ENCODE peak calls at places on chromosomes 2 and 18, in ten cellular contexts. D is IMR-90; Y is colonic mucosa; N is pancreas; L is body of pancreas; O is heart left ventricle; M is HCT116; R is CD8-positive, alpha-beta T cell; U is Panc1; K is A549. G is an unnamed sample. For H3K9me3, the result is how much of the 10 kb centered on the place peaks cover.

GRCh38 chr2:190382851-190383250 is 25.3 kb upstream of the MFSD6 start:
- DNase-seq in D (peak), Y (peak), N (no peak), L (peak), O (no peak), M (peak), R (no peak), U (peak), K (peak), G (peak)

GRCh38 chr2:47682231-47682749 is 100.7 kb upstream of the MSH6 start:
- DNase-seq in D (no peak), Y (no peak), N (no peak), L (no peak), O (no peak), M (no peak), R (no peak), U (no peak), K (no peak), G (no peak)

GRCh38 chr2:238498188-238498587 is 71.5 kb downstream of the ASB1 start:
- DNase-seq in D (no peak), Y (peak), N (no peak), L (no peak), O (peak), M (no peak), R (no peak), U (no peak), K (no peak), G (no peak)

GRCh38 chr2:46568212-46569009 is 89.0 kb downstream of the TMEM247 start:
- DNase-seq in D (no peak), Y (no peak), N (no peak), L (no peak), O (no peak), M (no peak), R (no peak), U (no peak), K (no peak), G (no peak)

GRCh38 chr2:107337209-107337898 is 451.4 kb upstream of the ST6GAL2 start:
- DNase-seq in D (no peak), Y (no peak), N (no peak), L (peak), O (no peak), M (no peak), R (no peak), U (no peak), K (no peak), G (no peak)

GRCh38 chr2:121366040-121366439 is 81.0 kb upstream of the TFCP2L1 start:
- DNase-seq in D (no peak), Y (no peak), N (no peak), L (no peak), O (no peak), M (no peak), R (no peak), U (no peak), K (no peak), G (no peak)

GRCh38 chr2:68689553-68690537 is 44.8 kb upstream of the ARHGAP25 start:
- DNase-seq in D (no peak), Y (no peak), N (no peak), L (no peak), O (no peak), M (no peak), R (no peak), U (no peak), K (no peak), G (no peak)

GRCh38 chr18:13587937-13588336 is 138.4 kb downstream of the FAM210A start:
- DNase-seq in D (no peak), Y (no peak), N (no peak), L (no peak), O (no peak), M (no peak), R (no peak), U (no peak), K (no peak), G (no peak)

GRCh38 chr2:108904680-108905079 is 84.3 kb downstream of the EDAR start:
- DNase-seq in D (no peak), Y (peak), N (no peak), L (no peak), O (no peak), M (no peak), R (no peak), U (no peak), K (no peak), G (no peak)

GRCh38 chr2:102891261-102891660 is 129.4 kb downstream of the TMEM182 start:
- DNase-seq in D (no peak), Y (no peak), N (no peak), L (no peak), O (no peak), M (no peak), R (no peak), U (no peak), K (no peak), G (peak)

GRCh38 chr2:99662761-99663341 is 173.0 kb upstream of the REV1 start:
- DNase-seq in D (peak), Y (no peak), N (no peak), L (peak), O (no peak), M (no peak), R (no peak), U (no peak), K (no peak), G (peak)

GRCh38 chr18:3891245-3891644 is 441.3 kb downstream of the TGIF1 start:
- DNase-seq in D (no peak), Y (no peak), N (no peak), L (no peak), O (no peak), M (no peak), R (no peak), U (no peak), K (no peak), G (no peak)

GRCh38 chr18:75480487-75480886 is 53.0 kb upstream of the SMIM21 start:
- DNase-seq in D (no peak), Y (no peak), N (no peak), L (no peak), O (no peak), M (no peak), R (no peak), U (no peak), K (no peak), G (no peak)

GRCh38 chr2:152418688-152419087 is 83.7 kb downstream of the FMNL2 start:
- DNase-seq in D (peak), Y (no peak), N (no peak), L (peak), O (no peak), M (no peak), R (no peak), U (no peak), K (no peak), G (no peak)

GRCh38 chr2:42249887-42250286 is 80.7 kb downstream of the EML4 start:
- DNase-seq in D (no peak), Y (peak), N (peak), L (peak), O (no peak), M (no peak), R (no peak), U (no peak), K (no peak), G (peak)

GRCh38 chr2:9638532-9638931 is 7.7 kb upstream of the YWHAQ start:
- DNase-seq in D (peak), Y (peak), N (peak), L (peak), O (peak), M (peak), R (no peak), U (peak), K (peak), G (peak)

GRCh38 chr2:122098301-122098700 is 342.9 kb downstream of the TSN start:
- DNase-seq in D (no peak), Y (no peak), N (no peak), L (no peak), O (no peak), M (no peak), R (no peak), U (no peak), K (no peak), G (no peak)

GRCh38 chr2:231227309-231228162 is 29.1 kb downstream of the ARMC9 start:
- DNase-seq in D (peak), Y (peak), N (peak), L (peak), O (no peak), M (peak), R (peak), U (peak), K (peak), G (peak)

GRCh38 chr2:29084561-29084960 is 10.2 kb upstream of the PCARE start:
- DNase-seq in D (no peak), Y (no peak), N (no peak), L (no peak), O (no peak), M (no peak), R (no peak), U (no peak), K (no peak), G (no peak)

GRCh38 chr2:186423481-186423880 is 62.6 kb upstream of the ZC3H15 start:
- DNase-seq in D (no peak), Y (no peak), N (no peak), L (no peak), O (no peak), M (no peak), R (no peak), U (no peak), K (no peak), G (no peak)

GRCh38 chr2:95316466-95317122 is 19.4 kb downstream of the KCNIP3 start:
- DNase-seq in D (peak), Y (no peak), N (no peak), L (no peak), O (peak), M (no peak), R (no peak), U (no peak), K (no peak), G (no peak)

GRCh38 chr2:61421611-61422010 is 49.3 kb downstream of the USP34 start:
- DNase-seq in D (peak), Y (no peak), N (no peak), L (no peak), O (no peak), M (no peak), R (no peak), U (no peak), K (no peak), G (no peak)

GRCh38 chr2:28356095-28356911 is 36.4 kb upstream of the FOSL2 start:
- DNase-seq in D (peak), Y (peak), N (peak), L (peak), O (peak), M (no peak), R (no peak), U (no peak), K (peak), G (peak)

GRCh38 chr18:29434650-29435049 is 1257.7 kb upstream of the CDH2 start:
- DNase-seq in D (no peak), Y (no peak), N (no peak), L (no peak), O (no peak), M (no peak), R (no peak), U (no peak), K (no peak), G (no peak)

GRCh38 chr2:75146903-75147332 is 52.4 kb downstream of the TACR1 start:
- DNase-seq in D (peak), Y (no peak), N (no peak), L (no peak), O (no peak), M (no peak), R (no peak), U (no peak), K (peak), G (peak)

GRCh38 chr2:38572167-38572566 is 30.6 kb downstream of the HNRNPLL start:
- DNase-seq in D (peak), Y (no peak), N (peak), L (peak), O (no peak), M (no peak), R (no peak), U (no peak), K (no peak), G (no peak)

GRCh38 chr2:136075466-136075865 is 42.5 kb downstream of the CXCR4 start:
- DNase-seq in D (no peak), Y (no peak), N (no peak), L (no peak), O (no peak), M (no peak), R (no peak), U (no peak), K (no peak), G (peak)

GRCh38 chr2:85326946-85327756 is 638 bp downstream of the TGOLN2 start:
- DNase-seq in D (peak), Y (peak), N (peak), L (peak), O (peak), M (no peak), R (peak), U (no peak), K (peak), G (peak)

GRCh38 chr18:79934311-79935097 is 16.9 kb downstream of the SLC66A2 start:
- DNase-seq in D (no peak), Y (peak), N (peak), L (peak), O (peak), M (no peak), R (no peak), U (no peak), K (no peak), G (no peak)
- H3K9me3 ChIP-seq in D (under half), Y (under half), N (under half), L (under half), O (under half), M (under half), R (under half), U (under half), K (under half), G (under half)

GRCh38 chr2:232891621-232892071 is 21.6 kb downstream of the SNORC start:
- DNase-seq in D (peak), Y (no peak), N (no peak), L (peak), O (peak), M (no peak), R (no peak), U (no peak), K (no peak), G (peak)
- H3K4me3 ChIP-seq in D (no peak), Y (no peak), N (no peak), L (no peak), O (no peak), M (no peak), R (no peak), U (no peak), K (no peak), G (no peak)

GRCh38 chr2:16682431-16683130 is 16.9 kb upstream of the CYRIA start:
- DNase-seq in D (no peak), Y (no peak), N (no peak), L (peak), O (no peak), M (no peak), R (no peak), U (no peak), K (no peak), G (no peak)

GRCh38 chr2:16677875-16678274 is 12.2 kb upstream of the CYRIA start:
- DNase-seq in D (no peak), Y (no peak), N (no peak), L (no peak), O (no peak), M (no peak), R (no peak), U (no peak), K (no peak), G (no peak)

GRCh38 chr2:16678964-16679363 is 13.3 kb upstream of the CYRIA start:
- DNase-seq in D (no peak), Y (no peak), N (no peak), L (no peak), O (no peak), M (no peak), R (no peak), U (no peak), K (no peak), G (no peak)

GRCh38 chr2:16683576-16683975 is 17.9 kb upstream of the CYRIA start:
- DNase-seq in D (no peak), Y (no peak), N (no peak), L (no peak), O (no peak), M (no peak), R (no peak), U (no peak), K (no peak), G (no peak)

GRCh38 chr2:16680294-16680693 is 14.7 kb upstream of the CYRIA start:
- DNase-seq in D (no peak), Y (no peak), N (no peak), L (no peak), O (no peak), M (no peak), R (no peak), U (no peak), K (no peak), G (no peak)
- H3K27ac ChIP-seq in D (no peak), Y (no peak), N (no peak), L (no peak), O (no peak), M (no peak), R (no peak), U (no peak), K (no peak), G (no peak)

GRCh38 chr2:2890246-2890645 is 487.4 kb downstream of the EIPR1 start:
- DNase-seq in D (no peak), Y (no peak), N (no peak), L (no peak), O (no peak), M (no peak), R (no peak), U (no peak), K (no peak), G (no peak)
- H3K9me3 ChIP-seq in D (under half), Y (under half), N (under half), L (under half), O (under half), M (under half), R (under half), U (under half), K (under half), G (under half)

GRCh38 chr2:112175958-112176573 is 37.9 kb downstream of the FBLN7 start:
- DNase-seq in D (no peak), Y (no peak), N (no peak), L (no peak), O (no peak), M (no peak), R (no peak), U (no peak), K (no peak), G (no peak)
- H3K4me3 ChIP-seq in D (no peak), Y (no peak), N (no peak), L (no peak), O (no peak), M (no peak), R (no peak), U (no peak), K (no peak), G (no peak)

GRCh38 chr2:20448246-20449046 is 1.6 kb downstream of the RHOB start:
- DNase-seq in D (peak), Y (no peak), N (no peak), L (no peak), O (no peak), M (no peak), R (no peak), U (no peak), K (peak), G (peak)

GRCh38 chr2:20447437-20448245 is 767 bp downstream of the RHOB start:
- DNase-seq in D (peak), Y (peak), N (peak), L (peak), O (peak), M (no peak), R (no peak), U (no peak), K (peak), G (peak)

GRCh38 chr2:20451346-20451745 is 4.5 kb downstream of the RHOB start:
- DNase-seq in D (peak), Y (no peak), N (no peak), L (no peak), O (no peak), M (no peak), R (no peak), U (no peak), K (no peak), G (no peak)

GRCh38 chr2:20450201-20451108 is 3.6 kb downstream of the RHOB start:
- DNase-seq in D (peak), Y (peak), N (no peak), L (peak), O (no peak), M (no peak), R (no peak), U (no peak), K (peak), G (peak)

DNA sequence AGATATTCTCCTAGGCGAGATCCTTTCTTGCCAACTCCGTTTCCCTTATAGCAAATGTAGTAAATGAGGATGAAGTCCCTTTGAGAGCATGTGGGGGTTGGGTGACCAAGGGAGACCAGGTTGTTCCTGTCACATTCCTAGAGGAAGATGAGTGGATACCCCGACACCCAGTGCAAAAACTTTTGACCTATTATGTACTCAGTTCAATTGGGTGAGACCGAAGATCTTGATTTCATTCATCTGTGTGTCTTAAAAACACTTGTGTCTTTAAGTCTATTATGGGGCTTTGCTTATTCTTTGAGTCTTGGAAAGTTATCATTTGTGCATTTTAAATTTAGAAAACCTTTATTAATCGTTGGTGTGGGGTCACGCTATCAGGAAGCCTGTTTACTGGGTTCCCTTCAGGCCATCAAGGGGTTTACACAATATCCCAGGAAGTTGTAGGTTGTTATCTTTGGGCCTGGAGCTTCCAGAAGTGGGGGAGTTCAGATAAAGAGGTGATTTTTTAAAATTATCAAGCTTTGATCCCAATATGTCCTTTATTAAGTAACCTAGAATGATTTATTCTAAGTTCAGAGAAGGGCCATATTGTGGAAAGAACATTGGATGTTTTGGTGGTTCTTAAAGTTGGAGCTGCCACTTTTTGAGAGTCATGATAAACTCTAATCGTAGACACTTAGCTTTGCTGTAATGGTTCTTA is 2.8 kb downstream of the RHOB start:
- DNase-seq in D (peak), Y (no peak), N (no peak), L (no peak), O (no peak), M (no peak), R (no peak), U (no peak), K (peak), G (no peak)
- H3K27ac ChIP-seq in D (peak), Y (peak), N (peak), L (peak), O (peak), M (no peak), R (no peak), U (peak), K (peak), G (no peak)

DNA sequence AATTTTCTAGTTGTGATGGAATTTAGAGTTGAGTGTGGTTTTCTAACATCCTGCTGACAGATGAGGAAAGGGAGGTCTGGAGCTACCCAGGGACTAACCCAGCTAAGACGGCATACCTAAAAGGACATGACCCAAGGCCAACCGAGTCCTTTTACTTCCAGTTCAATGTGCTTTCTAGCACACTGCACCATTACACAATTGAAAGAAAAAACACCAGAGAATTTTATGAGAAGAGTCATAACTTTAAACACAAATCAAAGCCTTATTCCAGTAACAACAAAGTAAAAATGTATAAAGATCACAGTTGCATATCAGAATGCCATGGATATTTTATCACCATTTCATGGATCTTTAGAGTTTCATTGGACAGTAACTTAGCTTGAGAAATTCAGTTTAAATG is 480.3 kb downstream of the MEIS1 start:
- DNase-seq in D (peak), Y (no peak), N (no peak), L (no peak), O (no peak), M (no peak), R (no peak), U (no peak), K (no peak), G (no peak)
- H3K9me3 ChIP-seq in D (under half), Y (under half), N (under half), L (under half), O (under half), M (under half), R (under half), U (under half), K (under half), G (under half)

G was measured in SJCRH30.